ENCODE peak calls at places on chromosomes 6 and 20, in seven cellular contexts. Q is fibroblast of lung, M is mucosa of descending colon, H is HTR-8/SVneo, R is GF-D8, I is fibroblast of mammary gland, J is astrocyte of the spinal cord. B is an unnamed sample.

GRCh38 chr6:17968876-17969275 is 18.6 kb downstream of the KIF13A start:
- DNase-seq in Q (no peak), M (no peak), H (no peak), R (no peak), I (no peak), J (no peak), B (no peak)

GRCh38 chr20:16189371-16189770 is 383.9 kb downstream of the KIF16B start:
- DNase-seq in Q (no peak), M (no peak), H (no peak), R (no peak), I (no peak), J (no peak), B (no peak)

GRCh38 chr6:81984599-81984998 is 232.1 kb upstream of the TENT5A start:
- DNase-seq in Q (no peak), M (no peak), H (no peak), R (no peak), I (no peak), J (no peak), B (no peak)

GRCh38 chr20:59008715-59009336 is 1.8 kb upstream of the CTSZ start:
- DNase-seq in Q (no peak), M (no peak), H (no peak), R (no peak), I (no peak), J (no peak), B (no peak)

GRCh38 chr6:17311595-17312311 is 30.6 kb downstream of the RBM24 start:
- DNase-seq in Q (peak; percentile 64), M (no peak), H (no peak), R (no peak), I (peak; percentile 6), J (peak; percentile 47), B (no peak)

GRCh38 chr6:89243331-89243629 is 26.1 kb upstream of the GABRR1 start:
- DNase-seq in Q (no peak), M (no peak), H (no peak), R (no peak), I (peak; percentile 55), J (no peak), B (no peak)

GRCh38 chr6:135438907-135439535 is 58.5 kb downstream of the AHI1 start:
- DNase-seq in Q (peak; percentile 40), M (no peak), H (peak; percentile 34), R (peak; percentile 47), I (peak; percentile 38), J (peak; percentile 35), B (no peak)

GRCh38 chr6:169096326-169096882 is 157.2 kb downstream of the THBS2 start:
- DNase-seq in Q (no peak), M (no peak), H (no peak), R (no peak), I (peak; percentile 33), J (no peak), B (no peak)

GRCh38 chr6:137218473-137218916 is 690 bp downstream of the IFNGR1 start:
- DNase-seq in Q (peak; percentile 40), M (no peak), H (peak; percentile 41), R (peak; percentile 68), I (peak; percentile 76), J (peak; percentile 57), B (peak; percentile 48)

GRCh38 chr20:33281550-33282146 is 1.4 kb upstream of the BPIFB1 start:
- DNase-seq in Q (no peak), M (no peak), H (no peak), R (no peak), I (no peak), J (no peak), B (no peak)

GRCh38 chr20:53210041-53210440 is 237.9 kb downstream of the TSHZ2 start:
- DNase-seq in Q (no peak), M (no peak), H (no peak), R (no peak), I (no peak), J (no peak), B (no peak)

GRCh38 chr6:2558861-2559811 is 191.6 kb downstream of the MYLK4 start:
- DNase-seq in Q (no peak), M (no peak), H (no peak), R (no peak), I (no peak), J (peak; percentile 73), B (no peak)

GRCh38 chr20:62286493-62287064 is 16.2 kb upstream of the ADRM1 start:
- DNase-seq in Q (no peak), M (peak; percentile 45), H (no peak), R (no peak), I (no peak), J (no peak), B (no peak)

GRCh38 chr6:31834704-31835375 is 7.3 kb downstream of the HSPA1B start:
- DNase-seq in Q (no peak), M (peak; percentile 86), H (peak; percentile 57), R (peak; percentile 58), I (no peak), J (peak; percentile 89), B (peak; percentile 89)

GRCh38 chr6:157995458-157995857 is 13.8 kb downstream of the SYNJ2 start:
- DNase-seq in Q (no peak), M (no peak), H (no peak), R (no peak), I (no peak), J (no peak), B (no peak)

GRCh38 chr6:29790626-29791025 is 37.0 kb upstream of the HLA-G start:
- DNase-seq in Q (no peak), M (no peak), H (no peak), R (no peak), I (no peak), J (no peak), B (no peak)

GRCh38 chr20:44942264-44942973 is 17.8 kb downstream of the TOMM34 start:
- DNase-seq in Q (no peak), M (no peak), H (no peak), R (no peak), I (no peak), J (no peak), B (no peak)

GRCh38 chr6:106751501-106752252 is 122.3 kb downstream of the QRSL1 start:
- DNase-seq in Q (no peak), M (no peak), H (peak; percentile 21), R (no peak), I (no peak), J (no peak), B (no peak)

GRCh38 chr20:33165416-33166055 is 2.4 kb upstream of the BPIFA2 start:
- DNase-seq in Q (no peak), M (no peak), H (no peak), R (no peak), I (no peak), J (no peak), B (no peak)

GRCh38 chr6:7905416-7905815 is 5.2 kb downstream of the TXNDC5 start:
- DNase-seq in Q (peak; percentile 8), M (no peak), H (no peak), R (no peak), I (peak; percentile 41), J (no peak), B (no peak)

GRCh38 chr6:2858678-2859324 is 17.1 kb upstream of the SERPINB1 start:
- DNase-seq in Q (no peak), M (no peak), H (no peak), R (no peak), I (no peak), J (peak; percentile 32), B (no peak)

GRCh38 chr6:149560736-149561135 is 5.4 kb upstream of the GINM1 start:
- DNase-seq in Q (no peak), M (no peak), H (no peak), R (no peak), I (no peak), J (no peak), B (no peak)

GRCh38 chr6:128112494-128112893 is 211.6 kb upstream of the THEMIS start:
- DNase-seq in Q (peak; percentile 44), M (no peak), H (no peak), R (no peak), I (peak; percentile 1), J (peak; percentile 14), B (no peak)

GRCh38 chr6:52503853-52504777 is 72.7 kb downstream of the TRAM2 start:
- DNase-seq in Q (peak; percentile 83), M (peak; percentile 98), H (peak; percentile 89), R (no peak), I (peak; percentile 92), J (peak; percentile 86), B (peak; percentile 91)

GRCh38 chr20:2816583-2817340 is 598 bp downstream of the TMEM239 start:
- DNase-seq in Q (no peak), M (no peak), H (no peak), R (no peak), I (no peak), J (no peak), B (no peak)

GRCh38 chr20:32583581-32584045 is 1.5 kb downstream of the NOL4L start:
- DNase-seq in Q (no peak), M (no peak), H (no peak), R (no peak), I (no peak), J (no peak), B (no peak)

GRCh38 chr6:168053086-168053956 is 25.7 kb downstream of the FRMD1 start:
- DNase-seq in Q (no peak), M (peak; percentile 47), H (no peak), R (no peak), I (no peak), J (no peak), B (no peak)

GRCh38 chr20:14712302-14712739 is 374.9 kb upstream of the FLRT3 start:
- DNase-seq in Q (peak; percentile 74), M (no peak), H (peak; percentile 7), R (no peak), I (peak; percentile 4), J (peak; percentile 40), B (no peak)

GRCh38 chr20:47205577-47206123 is 150.8 kb downstream of the ZMYND8 start:
- DNase-seq in Q (peak; percentile 83), M (no peak), H (peak; percentile 97), R (no peak), I (peak; percentile 86), J (peak; percentile 68), B (no peak)

GRCh38 chr20:13571662-13572061 is 67.1 kb downstream of the TASP1 start:
- DNase-seq in Q (no peak), M (no peak), H (no peak), R (no peak), I (no peak), J (no peak), B (no peak)

GRCh38 chr6:122014961-122015360 is 384.5 kb upstream of the HSF2 start:
- DNase-seq in Q (peak; percentile 54), M (no peak), H (no peak), R (no peak), I (peak; percentile 54), J (peak; percentile 62), B (no peak)

GRCh38 chr6:73325656-73326055 is 28.4 kb downstream of the DPPA5 start:
- DNase-seq in Q (no peak), M (no peak), H (no peak), R (no peak), I (no peak), J (no peak), B (no peak)